ENCODE peak calls at places on chromosomes 16 and 17, in four cellular contexts. H is psoas muscle, Q is fibroblast of lung, T is Peyer's patch. W is an unnamed sample.

GRCh38 chr17:37744961-37745800 is at the start of gene HNF1B:
- DNase-seq in H (no peak), Q (no peak), T (peak; percentile 81), W (peak; percentile 30)

GRCh38 chr17:59331929-59332889 is 754 bp downstream of the YPEL2 start:
- DNase-seq in H (peak; percentile 89), Q (no peak), T (peak; percentile 71), W (no peak)

GRCh38 chr16:87178977-87179376 is 138.2 kb downstream of the C16orf95 start:
- DNase-seq in H (no peak), Q (peak; percentile 74), T (no peak), W (no peak)

GRCh38 chr16:16189842-16190241 is 33.5 kb downstream of the ABCC6 start:
- DNase-seq in H (no peak), Q (no peak), T (no peak), W (no peak)

GRCh38 chr16:70483426-70483825 is 29.0 kb downstream of the FCSK start:
- DNase-seq in H (no peak), Q (no peak), T (no peak), W (peak; percentile 26)

GRCh38 chr16:3274490-3274889 is 8.8 kb upstream of the ZNF263 start:
- DNase-seq in H (no peak), Q (peak; percentile 43), T (no peak), W (no peak)

GRCh38 chr16:10613771-10614485 is 33.5 kb upstream of the EMP2 start:
- DNase-seq in H (no peak), Q (no peak), T (no peak), W (no peak)

GRCh38 chr16:58013201-58013956 is 12.2 kb downstream of the USB1 start:
- DNase-seq in H (no peak), Q (no peak), T (no peak), W (no peak)

GRCh38 chr16:64627288-64627687 is 494.6 kb downstream of the CDH11 start:
- DNase-seq in H (no peak), Q (no peak), T (no peak), W (no peak)

GRCh38 chr16:88601313-88602036 is 31.3 kb downstream of the ZC3H18 start:
- DNase-seq in H (no peak), Q (no peak), T (no peak), W (no peak)

GRCh38 chr16:4347765-4348509 is 3.2 kb downstream of the PAM16 start:
- DNase-seq in H (no peak), Q (no peak), T (no peak), W (no peak)

GRCh38 chr17:28426081-28426519 is 20.1 kb upstream of the SLC46A1 start:
- DNase-seq in H (no peak), Q (no peak), T (peak; percentile 57), W (no peak)

GRCh38 chr17:70525976-70526375 is 356.6 kb downstream of the KCNJ2 start:
- DNase-seq in H (no peak), Q (no peak), T (no peak), W (no peak)

GRCh38 chr17:18946536-18946935 is 5.4 kb upstream of the SLC5A10 start:
- DNase-seq in H (no peak), Q (peak; percentile 34), T (no peak), W (no peak)

GRCh38 chr17:76493505-76494167 is 7.6 kb downstream of the RHBDF2 start:
- DNase-seq in H (no peak), Q (no peak), T (no peak), W (no peak)

GRCh38 chr17:61152898-61153297 is 246.7 kb upstream of the TBX2 start:
- DNase-seq in H (no peak), Q (no peak), T (no peak), W (no peak)

GRCh38 chr16:17342031-17342430 is 128.7 kb downstream of the XYLT1 start:
- DNase-seq in H (no peak), Q (no peak), T (no peak), W (no peak)

GRCh38 chr17:70320642-70321345 is 151.5 kb downstream of the KCNJ2 start:
- DNase-seq in H (no peak), Q (peak; percentile 76), T (no peak), W (no peak)

GRCh38 chr17:45370949-45371413 is 54.2 kb upstream of the MAP3K14 start:
- DNase-seq in H (no peak), Q (peak; percentile 47), T (no peak), W (no peak)

GRCh38 chr16:54817432-54817831 is 113.2 kb upstream of the IRX5 start:
- DNase-seq in H (no peak), Q (no peak), T (no peak), W (no peak)

GRCh38 chr16:81697886-81698635 is 81.0 kb upstream of the PLCG2 start:
- DNase-seq in H (peak; percentile 47), Q (peak; percentile 44), T (no peak), W (no peak)

GRCh38 chr16:75074920-75075687 is 41.5 kb downstream of the LDHD start:
- DNase-seq in H (peak; percentile 59), Q (no peak), T (no peak), W (peak; percentile 90)

GRCh38 chr16:19595043-19595767 is 39.7 kb downstream of the VPS35L start:
- DNase-seq in H (no peak), Q (peak; percentile 96), T (no peak), W (no peak)

GRCh38 chr16:71255721-71256120 is 25.2 kb upstream of the HYDIN start:
- DNase-seq in H (no peak), Q (no peak), T (no peak), W (no peak)

GRCh38 chr17:4586043-4586442 is 1.7 kb downstream of the SMTNL2 start:
- DNase-seq in H (peak; percentile 70), Q (no peak), T (no peak), W (no peak)

GRCh38 chr16:88734361-88734728 is 28.0 kb downstream of the CTU2 start:
- DNase-seq in H (no peak), Q (no peak), T (no peak), W (no peak)

GRCh38 chr17:51258756-51259573 is 884 bp downstream of the MBTD1 start:
- DNase-seq in H (no peak), Q (peak; percentile 10), T (peak; percentile 55), W (no peak)

GRCh38 chr16:8519643-8520042 is 70.7 kb downstream of the TMEM114 start:
- DNase-seq in H (no peak), Q (no peak), T (no peak), W (no peak)

GRCh38 chr17:32604966-32605365 is 118.2 kb downstream of the CDK5R1 start:
- DNase-seq in H (no peak), Q (no peak), T (no peak), W (no peak)

GRCh38 chr17:32610027-32610650 is 123.3 kb downstream of the CDK5R1 start:
- DNase-seq in H (no peak), Q (no peak), T (no peak), W (no peak)

GRCh38 chr17:32608267-32608666 is 121.5 kb downstream of the CDK5R1 start:
- DNase-seq in H (no peak), Q (no peak), T (no peak), W (no peak)

GRCh38 chr17:32610943-32611342 is 124.2 kb downstream of the CDK5R1 start:
- DNase-seq in H (no peak), Q (no peak), T (no peak), W (no peak)

DNA sequence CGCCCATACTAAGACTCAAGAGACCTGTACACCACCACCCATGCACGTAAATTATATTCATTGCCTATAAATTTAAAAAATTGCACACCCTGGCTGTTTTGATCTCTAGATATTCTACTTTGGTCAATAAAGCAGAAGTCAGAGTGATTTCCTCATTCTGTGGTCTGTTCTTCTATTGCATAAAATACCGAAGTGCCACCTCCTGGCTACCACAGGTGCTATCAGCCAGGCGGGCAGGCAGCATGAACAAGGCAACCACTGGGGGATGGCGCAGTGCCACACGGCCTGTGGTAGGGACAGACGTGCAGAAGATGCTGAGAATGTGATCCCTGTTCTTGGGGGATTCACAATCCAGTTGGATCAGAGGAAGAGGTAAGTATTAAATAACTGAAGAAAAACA is 122.3 kb downstream of the CDK5R1 start:
- DNase-seq in H (peak; percentile 75), Q (peak; percentile 32), T (no peak), W (peak; percentile 31)
- TF ChIP-seq CTCF in H (peak; percentile 45), Q (no peak), T (peak; percentile 44), W (peak; percentile 50)

GRCh38 chr17:78114831-78115723 is 13.5 kb downstream of the TMC6 start:
- DNase-seq in H (peak; percentile 50), Q (no peak), T (no peak), W (no peak)
- H3K4me3 ChIP-seq in H (no peak overlapping the region), Q (no peak overlapping the region), T (no peak overlapping the region), W (no peak overlapping the region)

GRCh38 chr16:29761882-29762281 is 16.1 kb upstream of the C16orf54 start:
- DNase-seq in H (no peak), Q (peak; percentile 20), T (no peak), W (no peak)

GRCh38 chr16:29760567-29761279 is 14.9 kb upstream of the C16orf54 start:
- DNase-seq in H (no peak), Q (no peak), T (peak; percentile 74), W (no peak)

GRCh38 chr16:29753516-29753915 is 7.7 kb upstream of the C16orf54 start:
- DNase-seq in H (no peak), Q (no peak), T (no peak), W (no peak)

GRCh38 chr16:29756654-29757053 is 10.9 kb upstream of the C16orf54 start:
- DNase-seq in H (no peak), Q (peak; percentile 22), T (no peak), W (no peak)

GRCh38 chr16:29757950-29758466 is 12.2 kb upstream of the C16orf54 start:
- DNase-seq in H (no peak), Q (peak; percentile 62), T (no peak), W (no peak)
- TF ChIP-seq CTCF in H (no peak), Q (peak; percentile 26), T (no peak), W (no peak)

GRCh38 chr16:675884-676564 is 553 bp downstream of the RHBDL1 start:
- DNase-seq in H (no peak), Q (no peak), T (peak; percentile 72), W (no peak)
- H3K4me3 ChIP-seq in H (peak overlapping the region; percentile 46), Q (peak overlapping the region; percentile 57), T (peak overlapping the region; percentile 50), W (no peak overlapping the region)

GRCh38 chr17:39979865-39980401 is 674 bp upstream of the PSMD3 start:
- DNase-seq in H (no peak), Q (peak; percentile 58), T (no peak), W (no peak)
- TF ChIP-seq CTCF in H (no peak), Q (no peak), T (no peak), W (no peak)

DNA sequence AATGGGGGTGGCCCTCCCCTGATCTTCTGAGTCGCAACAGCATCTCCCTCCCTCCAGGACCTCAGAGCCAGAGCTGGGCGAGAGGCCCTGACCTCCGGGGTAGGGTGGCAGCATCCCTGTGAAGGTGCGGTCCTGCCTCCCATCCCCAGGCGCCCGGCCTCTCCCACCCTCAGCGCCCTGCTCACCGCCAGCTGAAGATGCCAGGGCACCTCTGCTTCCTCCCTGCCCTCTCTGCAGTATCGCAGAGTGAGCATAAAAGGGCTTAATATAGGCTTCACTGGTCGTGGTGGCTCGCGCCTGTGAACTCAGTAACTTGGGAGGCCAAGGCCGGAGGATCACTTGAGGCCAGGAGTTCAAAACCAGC is 10.7 kb upstream of the MPP2 start:
- DNase-seq in H (no peak), Q (no peak), T (no peak), W (no peak)
- H3K4me3 ChIP-seq in H (peak overlapping the region; percentile 44), Q (no peak overlapping the region), T (peak overlapping the region; percentile 46), W (peak overlapping the region; percentile 52)

W was measured in GM12864.